ENCODE peak calls at places on chromosomes 1 and 21, in six cellular contexts. U, E, Q, A, Y and H are unnamed samples.
A peak's percentile ranks its signal among the peaks of the same experiment; 100 is the strongest.

GRCh38 chr21:44353200-44353970 is at the start of gene TRPM2:
- DNase-seq in E (no peak), U (no peak), A (peak; percentile 80), Q (peak; percentile 40), Y (no peak), H (no peak)

GRCh38 chr1:197519741-197520334 is 251.8 kb downstream of the CRB1 start:
- DNase-seq in A (no peak), U (no peak), Y (no peak), Q (no peak), E (no peak), H (no peak)

GRCh38 chr1:64848136-64848535 is 103.3 kb downstream of the RAVER2 start:
- DNase-seq in Q (no peak), E (no peak), U (no peak), Y (no peak), A (no peak), H (no peak)

GRCh38 chr1:145707183-145707867 is at the start of gene PDZK1:
- DNase-seq in A (no peak), Q (no peak), U (no peak), E (no peak), Y (no peak), H (no peak)

GRCh38 chr1:182657026-182657425 is 27.4 kb downstream of the RGS8 start:
- DNase-seq in Y (peak; percentile 94), A (no peak), Q (no peak), U (no peak), E (no peak), H (no peak)

GRCh38 chr1:208326033-208326432 is 81.8 kb upstream of the PLXNA2 start:
- DNase-seq in U (no peak), E (no peak), Q (no peak), A (no peak), Y (no peak), H (no peak)

GRCh38 chr1:19710825-19711611 is 46.3 kb downstream of the HTR6 start:
- DNase-seq in Y (no peak), Q (no peak), E (no peak), U (no peak), A (no peak), H (no peak)

GRCh38 chr1:61287014-61287413 is 204.7 kb downstream of the NFIA start:
- DNase-seq in U (no peak), Q (no peak), E (no peak), A (no peak), Y (no peak), H (no peak)

GRCh38 chr21:25501996-25502665 is 105.2 kb downstream of the MRPL39 start:
- DNase-seq in Q (no peak), Y (no peak), E (no peak), U (no peak), A (no peak), H (no peak)

GRCh38 chr1:77468556-77468955 is 186.7 kb downstream of the AK5 start:
- DNase-seq in E (no peak), A (no peak), Y (no peak), U (no peak), Q (no peak), H (no peak)

GRCh38 chr1:204885790-204886189 is 15.1 kb downstream of the NFASC start:
- DNase-seq in Y (no peak), A (no peak), U (no peak), E (no peak), Q (no peak), H (no peak)

GRCh38 chr1:12069616-12070244 is 6.6 kb downstream of the TNFRSF8 start:
- DNase-seq in U (no peak), E (no peak), Y (no peak), Q (no peak), A (no peak), H (no peak)

GRCh38 chr1:208036177-208036808 is 125.4 kb upstream of the CD34 start:
- DNase-seq in U (no peak), E (no peak), Y (peak; percentile 20), Q (no peak), A (no peak), H (no peak)